ENCODE peak calls at places on chromosomes 5 and 9, in ten cellular contexts. A is HAP-1, O is IMR-90, L is fibroblast of mammary gland, W is bronchial epithelial cell, R is HCT116, I is brain microvascular endothelial cell, E is neural progenitor cell, F is OCI-LY7, G is A673. J is an unnamed sample.

GRCh38 chr9:112061152-112061740 is 113.9 kb downstream of the SUSD1 start:
- DNase-seq in A (no peak), O (peak; percentile 99), L (peak; percentile 99), W (peak; percentile 96), R (peak; percentile 61), I (peak; percentile 97), E (no peak), F (no peak), G (peak; percentile 92), J (no peak)

GRCh38 chr9:123749580-123750202 is 180.2 kb downstream of the DENND1A start:
- DNase-seq in A (no peak), O (peak; percentile 20), L (peak; percentile 22), W (peak; percentile 65), R (no peak), I (no peak), E (no peak), F (peak; percentile 57), G (no peak), J (peak; percentile 59)

GRCh38 chr5:6527749-6528455 is 79.2 kb downstream of the UBE2QL1 start:
- DNase-seq in A (no peak), O (no peak), L (no peak), W (no peak), R (no peak), I (no peak), E (no peak), F (no peak), G (no peak), J (no peak)

GRCh38 chr5:41268894-41269293 is 55.6 kb upstream of the C6 start:
- DNase-seq in A (no peak), O (no peak), L (no peak), W (no peak), R (no peak), I (no peak), E (no peak), F (no peak), G (no peak), J (no peak)

GRCh38 chr5:79547429-79547822 is 33.5 kb upstream of the HOMER1 start:
- DNase-seq in A (no peak), O (no peak), L (no peak), W (peak; percentile 82), R (no peak), I (no peak), E (no peak), F (no peak), G (no peak), J (no peak)

GRCh38 chr5:41670216-41670615 is 159.8 kb upstream of the PLCXD3 start:
- DNase-seq in A (no peak), O (no peak), L (no peak), W (no peak), R (no peak), I (no peak), E (no peak), F (no peak), G (no peak), J (no peak)

GRCh38 chr5:10485142-10485795 is 43.6 kb downstream of the ROPN1L start:
- DNase-seq in A (peak; percentile 41), O (peak; percentile 96), L (peak; percentile 90), W (no peak), R (peak; percentile 18), I (peak; percentile 99), E (no peak), F (no peak), G (peak; percentile 41), J (no peak)

GRCh38 chr5:6000867-6001266 is 377.5 kb downstream of the MED10 start:
- DNase-seq in A (no peak), O (no peak), L (no peak), W (no peak), R (no peak), I (no peak), E (peak; percentile 10), F (no peak), G (no peak), J (no peak)

DNA sequence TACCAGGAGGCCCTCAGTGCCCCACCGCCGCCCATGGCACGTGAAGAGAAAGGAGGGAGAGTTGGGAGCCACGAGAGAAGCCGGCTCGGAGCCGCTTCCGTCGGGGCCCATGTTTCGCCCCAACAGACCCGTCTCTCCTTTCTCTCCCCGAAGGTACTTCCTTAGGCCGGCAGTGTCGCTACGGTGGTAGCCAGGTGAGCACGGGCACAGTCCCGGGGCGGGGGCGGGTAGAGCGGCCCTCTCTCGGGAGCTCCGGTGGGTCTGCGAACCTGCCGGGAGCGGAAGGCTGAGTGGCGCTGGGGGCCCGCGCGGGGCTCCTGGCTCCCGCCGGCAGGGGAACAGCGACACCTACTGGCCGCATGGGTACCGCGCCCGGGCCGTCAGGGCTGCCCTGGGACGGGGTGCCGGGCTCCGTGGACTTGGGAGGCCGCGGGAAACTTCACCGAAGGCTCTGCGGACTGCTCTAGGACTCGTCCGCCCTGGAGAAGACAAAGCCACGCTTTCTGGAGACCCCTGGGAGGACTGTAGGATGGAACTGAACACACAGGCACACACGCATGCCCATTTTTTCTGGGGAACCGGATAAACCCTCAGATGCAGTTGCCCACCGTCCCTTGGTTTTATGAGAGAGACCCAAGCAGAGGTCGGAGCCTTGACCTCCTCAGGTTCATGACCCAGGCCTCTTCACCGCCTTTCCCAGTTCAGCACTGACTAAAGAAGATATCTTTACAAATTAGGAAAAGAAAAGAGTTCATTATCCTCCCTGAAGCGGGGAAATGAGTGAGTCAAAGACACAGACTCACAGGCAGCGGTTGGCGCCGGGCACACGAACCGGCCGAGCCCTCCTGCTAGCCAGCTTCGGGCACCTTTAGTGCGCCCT is 202.5 kb downstream of the MEF2C start:
- DNase-seq in A (peak; percentile 93), O (peak; percentile 14), L (no peak), W (no peak), R (peak; percentile 24), I (no peak), E (peak; percentile 88), F (peak; percentile 72), G (peak; percentile 83), J (peak; percentile 19)
- H3K4me3 ChIP-seq in A (peak overlapping the region; percentile 48), O (peak overlapping the region; percentile 32), L (peak overlapping the region; percentile 16), W (no peak overlapping the region), R (peak overlapping the region; percentile 25), I (peak overlapping the region; percentile 57), E (peak overlapping the region; percentile 43), F (peak overlapping the region; percentile 27), G (peak overlapping the region; percentile 41), J (peak overlapping the region; percentile 40)

DNA sequence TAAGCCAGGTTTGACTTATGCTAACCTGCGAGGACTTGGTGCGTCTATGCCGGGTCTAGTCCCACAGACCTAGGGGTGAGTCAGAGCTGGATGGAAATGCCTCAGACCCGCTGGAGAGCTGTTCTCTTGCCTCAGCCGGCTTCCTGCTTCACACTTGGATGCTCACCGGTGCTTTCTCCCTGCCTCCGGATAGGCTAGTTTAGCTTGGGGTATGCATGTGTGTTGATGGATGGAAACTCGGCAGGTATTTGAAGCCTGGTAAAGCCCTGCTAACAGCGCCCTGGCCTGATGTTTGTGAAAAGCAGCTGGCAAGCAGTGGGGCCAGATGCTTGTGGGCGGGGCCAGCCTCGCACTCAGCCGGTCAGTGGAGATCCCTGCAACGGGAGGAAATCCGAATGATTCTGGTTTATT is 29.3 kb downstream of the PRRC2B start:
- DNase-seq in A (no peak), O (peak; percentile 91), L (peak; percentile 82), W (peak; percentile 98), R (no peak), I (peak; percentile 89), E (peak; percentile 57), F (no peak), G (no peak), J (no peak)
- H3K4me3 ChIP-seq in A (no peak overlapping the region), O (no peak overlapping the region), L (no peak overlapping the region), W (no peak overlapping the region), R (no peak overlapping the region), I (no peak overlapping the region), E (no peak overlapping the region), F (no peak overlapping the region), G (no peak overlapping the region), J (no peak overlapping the region)

GRCh38 chr5:177555228-177555627 is 865 bp upstream of the FAM193B start:
- DNase-seq in A (no peak), O (no peak), L (no peak), W (no peak), R (no peak), I (no peak), E (no peak), F (no peak), G (no peak), J (no peak)
- H3K4me3 ChIP-seq in A (no peak overlapping the region), O (no peak overlapping the region), L (no peak overlapping the region), W (no peak overlapping the region), R (no peak overlapping the region), I (no peak overlapping the region), E (no peak overlapping the region), F (peak overlapping the region; percentile 92), G (peak overlapping the region; percentile 85), J (peak overlapping the region; percentile 63)

DNA sequence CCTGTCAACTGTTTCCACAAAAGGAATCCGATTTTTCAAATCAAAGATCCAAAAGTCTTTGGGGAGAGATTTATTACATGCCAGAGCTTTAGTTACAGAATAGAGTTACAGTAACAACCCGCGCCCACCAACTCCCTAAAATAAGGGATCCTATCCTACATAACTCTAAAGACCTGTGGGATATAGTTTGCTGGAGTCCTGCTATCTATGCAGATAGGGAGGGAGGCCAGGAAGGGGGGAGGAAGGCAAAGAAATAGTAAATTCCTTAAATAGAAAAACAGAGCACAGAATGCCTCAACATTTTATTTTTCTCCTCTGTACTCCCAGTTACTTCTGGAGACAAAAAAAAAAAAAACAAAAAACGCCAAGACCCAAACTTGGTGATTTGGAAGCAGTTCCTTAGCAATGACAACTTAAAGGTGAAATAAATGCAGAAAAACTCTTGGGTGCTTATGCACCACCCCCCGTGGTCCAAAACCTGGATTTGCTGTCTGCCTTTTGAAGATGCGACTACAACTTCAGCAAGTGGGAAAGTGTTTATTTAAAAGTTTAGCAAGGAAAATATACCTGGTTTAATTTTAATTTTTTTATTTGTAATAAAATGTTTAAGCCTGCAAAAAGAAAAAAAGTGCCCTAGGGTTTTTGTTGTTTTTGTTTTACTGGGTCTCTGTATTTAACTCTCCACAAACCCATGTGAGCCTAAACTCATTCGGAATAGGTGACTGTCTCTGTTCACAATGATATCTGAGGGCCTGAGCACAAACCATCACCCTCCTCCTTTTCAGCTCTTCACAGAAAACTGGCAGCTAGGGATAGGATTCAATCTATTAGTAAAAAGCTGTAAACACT is 10.3 kb downstream of the FOXD1 start:
- DNase-seq in A (peak; percentile 49), O (no peak), L (no peak), W (no peak), R (no peak), I (no peak), E (no peak), F (no peak), G (no peak), J (no peak)
- H3K4me3 ChIP-seq in A (peak overlapping the region; percentile 25), O (no peak overlapping the region), L (no peak overlapping the region), W (no peak overlapping the region), R (peak overlapping the region; percentile 45), I (peak overlapping the region; percentile 46), E (peak overlapping the region; percentile 43), F (no peak overlapping the region), G (peak overlapping the region; percentile 36), J (no peak overlapping the region)

DNA sequence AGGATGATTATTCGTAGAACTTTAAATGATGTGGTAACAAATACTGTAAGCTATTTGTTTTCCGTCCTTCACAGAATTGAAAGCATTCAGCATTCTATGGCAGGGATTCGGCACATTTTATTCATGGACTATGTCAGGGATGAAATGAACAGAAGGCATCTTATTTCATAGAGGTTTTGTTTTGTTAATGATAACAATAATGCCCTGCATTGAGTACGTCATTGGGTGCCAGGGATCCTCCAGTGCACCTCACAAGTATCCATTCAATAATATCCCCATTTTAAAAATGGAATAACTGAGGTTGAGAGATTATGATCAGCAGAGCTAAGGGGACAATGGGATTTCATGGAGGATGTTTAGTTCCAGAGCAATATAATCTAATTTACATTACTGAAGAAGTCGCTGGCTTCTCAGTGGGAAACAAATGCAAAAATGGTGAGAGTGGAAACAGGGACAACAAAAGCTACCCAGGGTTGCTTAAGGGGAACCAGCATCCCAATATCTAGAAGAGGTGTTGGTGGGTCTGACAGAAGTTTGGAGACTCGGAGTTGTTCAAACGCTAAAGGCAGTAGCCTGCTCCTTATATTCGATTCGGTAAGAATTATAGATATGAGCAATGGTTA is 985.7 kb upstream of the WWC1 start:
- DNase-seq in A (peak; percentile 61), O (no peak), L (no peak), W (no peak), R (no peak), I (no peak), E (no peak), F (no peak), G (no peak), J (no peak)
- H3K4me3 ChIP-seq in A (no peak overlapping the region), O (no peak overlapping the region), L (no peak overlapping the region), W (no peak overlapping the region), R (no peak overlapping the region), I (no peak overlapping the region), E (no peak overlapping the region), F (no peak overlapping the region), G (no peak overlapping the region), J (no peak overlapping the region)

J was measured in Jurkat, Clone E6-1.